ENCODE peak calls at places on chromosome 21, in six cellular contexts. V is NCI-H1417; S is AG08396; Z is stimulated activated CD4-positive, alpha-beta T cell treated with anti-CD3 and anti-CD28 coated beads, Interleukin-2, amount 100 ng/mL, for 48 hours; W is sigmoid colon; G is ELF-1. P is an unnamed sample.
A peak's percentile ranks its signal among the peaks of the same experiment; 100 is the strongest.

GRCh38 chr21:37546299-37546908 is 179.8 kb downstream of the DYRK1A start:
- DNase-seq in V (no peak), S (no peak), Z (no peak), W (peak; percentile 59), G (no peak), P (no peak)

GRCh38 chr21:42079939-42080787 is 9.0 kb downstream of the UMODL1 start:
- DNase-seq in V (no peak), S (no peak), Z (no peak), W (no peak), G (no peak), P (no peak)

GRCh38 chr21:35529141-35529863 is 480.2 kb upstream of the RUNX1 start:
- DNase-seq in V (no peak), S (peak; percentile 33), Z (no peak), W (no peak), G (no peak), P (no peak)

GRCh38 chr21:46634966-46635323 is 529 bp upstream of the PRMT2 start:
- DNase-seq in V (peak; percentile 94), S (peak; percentile 75), Z (no peak), W (peak; percentile 90), G (peak; percentile 48), P (peak; percentile 62)

GRCh38 chr21:29155118-29155932 is 24.9 kb downstream of the MAP3K7CL start:
- DNase-seq in V (no peak), S (peak; percentile 51), Z (no peak), W (peak; percentile 73), G (peak; percentile 74), P (no peak)

GRCh38 chr21:46187251-46187650 is 3.0 kb upstream of the SPATC1L start:
- DNase-seq in V (no peak), S (no peak), Z (no peak), W (no peak), G (no peak), P (no peak)

GRCh38 chr21:37208741-37209225 is 58.4 kb downstream of the VPS26C start:
- DNase-seq in V (no peak), S (no peak), Z (no peak), W (no peak), G (no peak), P (no peak)

GRCh38 chr21:38351961-38352521 is 95.2 kb downstream of the KCNJ15 start:
- DNase-seq in V (peak; percentile 63), S (peak; percentile 73), Z (no peak), W (no peak), G (peak; percentile 37), P (no peak)

GRCh38 chr21:45164124-45164511 is 89.7 kb downstream of the ADARB1 start:
- DNase-seq in V (no peak), S (no peak), Z (no peak), W (peak; percentile 74), G (no peak), P (no peak)

GRCh38 chr21:37459575-37459974 is 93.0 kb downstream of the DYRK1A start:
- DNase-seq in V (no peak), S (peak; percentile 45), Z (no peak), W (no peak), G (no peak), P (no peak)

GRCh38 chr21:42120904-42121535 is 49.9 kb downstream of the UMODL1 start:
- DNase-seq in V (no peak), S (no peak), Z (no peak), W (no peak), G (no peak), P (no peak)

GRCh38 chr21:46057111-46057709 is 40.7 kb upstream of the COL6A2 start:
- DNase-seq in V (no peak), S (no peak), Z (no peak), W (peak; percentile 64), G (no peak), P (no peak)

GRCh38 chr21:46295177-46295711 is 9.1 kb downstream of the YBEY start:
- DNase-seq in V (no peak), S (no peak), Z (no peak), W (no peak), G (no peak), P (no peak)

GRCh38 chr21:38905751-38906150 is 100.0 kb downstream of the ETS2 start:
- DNase-seq in V (no peak), S (no peak), Z (no peak), W (no peak), G (no peak), P (no peak)

GRCh38 chr21:42220138-42220701 is 1.3 kb downstream of the ABCG1 start:
- DNase-seq in V (peak; percentile 88), S (peak; percentile 73), Z (peak; percentile 37), W (peak; percentile 89), G (peak; percentile 64), P (no peak)

GRCh38 chr21:42975886-42976608 is 1.7 kb downstream of the PKNOX1 start:
- DNase-seq in V (no peak), S (no peak), Z (no peak), W (no peak), G (no peak), P (peak; percentile 63)

GRCh38 chr21:36052860-36053766 is 7.2 kb downstream of the SETD4 start:
- DNase-seq in V (no peak), S (no peak), Z (no peak), W (no peak), G (no peak), P (no peak)

GRCh38 chr21:44734026-44734745 is 22.8 kb upstream of the TSPEAR start:
- DNase-seq in V (no peak), S (no peak), Z (no peak), W (no peak), G (no peak), P (no peak)

GRCh38 chr21:31902438-31902837 is 29.6 kb downstream of the HUNK start:
- DNase-seq in V (peak; percentile 41), S (no peak), Z (no peak), W (no peak), G (no peak), P (no peak)

GRCh38 chr21:34008618-34009017 is 64.8 kb upstream of the MRPS6 start:
- DNase-seq in V (no peak), S (no peak), Z (peak; percentile 55), W (no peak), G (no peak), P (no peak)

GRCh38 chr21:42384999-42385398 is 10.9 kb downstream of the TMPRSS3 start:
- DNase-seq in V (no peak), S (no peak), Z (no peak), W (no peak), G (no peak), P (no peak)